ENCODE peak calls at places on chromosome 9, in nine cellular contexts. One of them, this sample, is unnamed.

GRCh38 chr9:133344979-133345378 is 3.0 kb downstream of the MED22 start:
- DNase-seq in CD8-positive, alpha-beta T cell: no peak
- DNase-seq in left lung: peak
- DNase-seq in breast epithelium: no peak
- DNase-seq in body of pancreas: no peak
- DNase-seq in tibial artery: no peak
- DNase-seq in heart right ventricle: no peak
- DNase-seq in PC-9: no peak
- DNase-seq in brain microvascular endothelial cell: no peak
- DNase-seq in this sample: no peak

GRCh38 chr9:127931092-127931881 is 710 bp upstream of the PIP5KL1 start:
- DNase-seq in CD8-positive, alpha-beta T cell: peak
- DNase-seq in left lung: no peak
- DNase-seq in breast epithelium: no peak
- DNase-seq in body of pancreas: no peak
- DNase-seq in tibial artery: no peak
- DNase-seq in heart right ventricle: no peak
- DNase-seq in PC-9: peak
- DNase-seq in brain microvascular endothelial cell: peak
- DNase-seq in this sample: peak

GRCh38 chr9:94911211-94911610 is 184.7 kb downstream of the AOPEP start:
- DNase-seq in CD8-positive, alpha-beta T cell: no peak
- DNase-seq in left lung: no peak
- DNase-seq in breast epithelium: no peak
- DNase-seq in body of pancreas: no peak
- DNase-seq in tibial artery: no peak
- DNase-seq in heart right ventricle: peak
- DNase-seq in PC-9: no peak
- DNase-seq in brain microvascular endothelial cell: no peak
- DNase-seq in this sample: no peak

GRCh38 chr9:105697871-105698270 is 3.5 kb downstream of the TMEM38B start:
- DNase-seq in CD8-positive, alpha-beta T cell: no peak
- DNase-seq in left lung: no peak
- DNase-seq in breast epithelium: no peak
- DNase-seq in body of pancreas: no peak
- DNase-seq in tibial artery: no peak
- DNase-seq in heart right ventricle: no peak
- DNase-seq in PC-9: no peak
- DNase-seq in brain microvascular endothelial cell: peak
- DNase-seq in this sample: peak

GRCh38 chr9:138024831-138025291 is 147.3 kb downstream of the CACNA1B start:
- DNase-seq in CD8-positive, alpha-beta T cell: no peak
- DNase-seq in left lung: peak
- DNase-seq in breast epithelium: peak
- DNase-seq in body of pancreas: no peak
- DNase-seq in tibial artery: peak
- DNase-seq in heart right ventricle: no peak
- DNase-seq in PC-9: no peak
- DNase-seq in brain microvascular endothelial cell: no peak
- DNase-seq in this sample: no peak

GRCh38 chr9:98314381-98315066 is 59.1 kb upstream of the TBC1D2 start:
- DNase-seq in CD8-positive, alpha-beta T cell: no peak
- DNase-seq in left lung: no peak
- DNase-seq in breast epithelium: no peak
- DNase-seq in body of pancreas: no peak
- DNase-seq in tibial artery: no peak
- DNase-seq in heart right ventricle: no peak
- DNase-seq in PC-9: no peak
- DNase-seq in brain microvascular endothelial cell: no peak
- DNase-seq in this sample: peak

GRCh38 chr9:13023498-13023897 is 248.7 kb downstream of the LURAP1L start:
- DNase-seq in CD8-positive, alpha-beta T cell: no peak
- DNase-seq in left lung: no peak
- DNase-seq in breast epithelium: no peak
- DNase-seq in body of pancreas: no peak
- DNase-seq in tibial artery: no peak
- DNase-seq in heart right ventricle: no peak
- DNase-seq in PC-9: no peak
- DNase-seq in brain microvascular endothelial cell: peak
- DNase-seq in this sample: no peak

GRCh38 chr9:92036411-92036746 is 78.8 kb downstream of the SPTLC1 start:
- DNase-seq in CD8-positive, alpha-beta T cell: no peak
- DNase-seq in left lung: no peak
- DNase-seq in breast epithelium: no peak
- DNase-seq in body of pancreas: no peak
- DNase-seq in tibial artery: no peak
- DNase-seq in heart right ventricle: no peak
- DNase-seq in PC-9: no peak
- DNase-seq in brain microvascular endothelial cell: no peak
- DNase-seq in this sample: no peak

GRCh38 chr9:103266064-103266463 is 270.9 kb downstream of the CYLC2 start:
- DNase-seq in CD8-positive, alpha-beta T cell: no peak
- DNase-seq in left lung: no peak
- DNase-seq in breast epithelium: no peak
- DNase-seq in body of pancreas: no peak
- DNase-seq in tibial artery: no peak
- DNase-seq in heart right ventricle: no peak
- DNase-seq in PC-9: no peak
- DNase-seq in brain microvascular endothelial cell: no peak
- DNase-seq in this sample: no peak

GRCh38 chr9:4167728-4168127 is 132.1 kb downstream of the GLIS3 start:
- DNase-seq in CD8-positive, alpha-beta T cell: no peak
- DNase-seq in left lung: no peak
- DNase-seq in breast epithelium: no peak
- DNase-seq in body of pancreas: no peak
- DNase-seq in tibial artery: no peak
- DNase-seq in heart right ventricle: no peak
- DNase-seq in PC-9: no peak
- DNase-seq in brain microvascular endothelial cell: no peak
- DNase-seq in this sample: no peak

GRCh38 chr9:84111726-84112125 is 131.1 kb downstream of the RMI1 start:
- DNase-seq in CD8-positive, alpha-beta T cell: no peak
- DNase-seq in left lung: no peak
- DNase-seq in breast epithelium: no peak
- DNase-seq in body of pancreas: no peak
- DNase-seq in tibial artery: no peak
- DNase-seq in heart right ventricle: no peak
- DNase-seq in PC-9: no peak
- DNase-seq in brain microvascular endothelial cell: no peak
- DNase-seq in this sample: peak

GRCh38 chr9:94097788-94098413 is 13.6 kb downstream of the PTPDC1 start:
- DNase-seq in CD8-positive, alpha-beta T cell: no peak
- DNase-seq in left lung: no peak
- DNase-seq in breast epithelium: no peak
- DNase-seq in body of pancreas: no peak
- DNase-seq in tibial artery: no peak
- DNase-seq in heart right ventricle: no peak
- DNase-seq in PC-9: peak
- DNase-seq in brain microvascular endothelial cell: peak
- DNase-seq in this sample: peak

DNA sequence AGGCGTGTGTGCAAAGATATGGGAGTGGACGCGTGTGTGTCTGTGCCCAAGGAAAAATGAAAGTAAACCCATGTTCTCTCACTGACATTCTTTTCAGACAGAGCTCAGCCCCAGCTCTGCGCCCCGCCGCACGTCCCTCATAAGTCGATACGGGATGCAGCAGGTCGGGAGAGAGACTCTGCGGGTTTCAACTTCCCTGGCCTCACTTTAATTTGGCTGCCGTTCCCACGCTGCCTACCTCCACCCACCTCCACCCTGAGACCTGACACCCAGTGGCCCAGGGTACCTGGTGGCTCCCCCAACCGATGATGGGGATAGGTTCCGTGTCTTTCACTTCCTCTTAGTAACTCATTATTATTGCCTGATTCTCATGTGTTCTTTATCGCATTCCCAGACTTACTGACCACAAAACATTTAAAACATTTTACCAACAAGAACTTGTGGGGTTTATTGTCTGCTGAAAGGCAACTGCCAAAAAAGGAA is 19.4 kb downstream of the LHX2 start:
- DNase-seq in CD8-positive, alpha-beta T cell: no peak
- DNase-seq in left lung: no peak
- DNase-seq in breast epithelium: no peak
- DNase-seq in body of pancreas: no peak
- DNase-seq in tibial artery: no peak
- DNase-seq in heart right ventricle: no peak
- DNase-seq in PC-9: peak
- DNase-seq in brain microvascular endothelial cell: no peak
- DNase-seq in this sample: peak
- H3K4me3 ChIP-seq in CD8-positive, alpha-beta T cell: no peak
- H3K4me3 ChIP-seq in left lung: no peak
- H3K4me3 ChIP-seq in breast epithelium: no peak
- H3K4me3 ChIP-seq in body of pancreas: no peak
- H3K4me3 ChIP-seq in tibial artery: peak
- H3K4me3 ChIP-seq in heart right ventricle: no peak
- H3K4me3 ChIP-seq in PC-9: no peak
- H3K4me3 ChIP-seq in brain microvascular endothelial cell: no peak
- H3K4me3 ChIP-seq in this sample: no peak

GRCh38 chr9:38419216-38419615 is 5.0 kb downstream of the IGFBPL1 start:
- DNase-seq in CD8-positive, alpha-beta T cell: no peak
- DNase-seq in left lung: no peak
- DNase-seq in breast epithelium: no peak
- DNase-seq in body of pancreas: no peak
- DNase-seq in tibial artery: no peak
- DNase-seq in heart right ventricle: no peak
- DNase-seq in PC-9: no peak
- DNase-seq in brain microvascular endothelial cell: no peak
- DNase-seq in this sample: no peak

GRCh38 chr9:38418366-38418765 is 5.9 kb downstream of the IGFBPL1 start:
- DNase-seq in CD8-positive, alpha-beta T cell: no peak
- DNase-seq in left lung: no peak
- DNase-seq in breast epithelium: no peak
- DNase-seq in body of pancreas: no peak
- DNase-seq in tibial artery: no peak
- DNase-seq in heart right ventricle: no peak
- DNase-seq in PC-9: no peak
- DNase-seq in brain microvascular endothelial cell: no peak
- DNase-seq in this sample: no peak

GRCh38 chr9:38415846-38416245 is 8.4 kb downstream of the IGFBPL1 start:
- DNase-seq in CD8-positive, alpha-beta T cell: no peak
- DNase-seq in left lung: no peak
- DNase-seq in breast epithelium: no peak
- DNase-seq in body of pancreas: no peak
- DNase-seq in tibial artery: no peak
- DNase-seq in heart right ventricle: no peak
- DNase-seq in PC-9: no peak
- DNase-seq in brain microvascular endothelial cell: no peak
- DNase-seq in this sample: no peak

GRCh38 chr9:38416461-38416860 is 7.8 kb downstream of the IGFBPL1 start:
- DNase-seq in CD8-positive, alpha-beta T cell: no peak
- DNase-seq in left lung: no peak
- DNase-seq in breast epithelium: no peak
- DNase-seq in body of pancreas: no peak
- DNase-seq in tibial artery: no peak
- DNase-seq in heart right ventricle: no peak
- DNase-seq in PC-9: no peak
- DNase-seq in brain microvascular endothelial cell: no peak
- DNase-seq in this sample: no peak

GRCh38 chr9:38417003-38417965 is 7.0 kb downstream of the IGFBPL1 start:
- DNase-seq in CD8-positive, alpha-beta T cell: no peak
- DNase-seq in left lung: no peak
- DNase-seq in breast epithelium: no peak
- DNase-seq in body of pancreas: no peak
- DNase-seq in tibial artery: no peak
- DNase-seq in heart right ventricle: no peak
- DNase-seq in PC-9: no peak
- DNase-seq in brain microvascular endothelial cell: no peak
- DNase-seq in this sample: no peak
- TF ChIP-seq CTCF in CD8-positive, alpha-beta T cell: no peak
- TF ChIP-seq CTCF in left lung: no peak
- TF ChIP-seq CTCF in breast epithelium: peak
- TF ChIP-seq CTCF in body of pancreas: no peak
- TF ChIP-seq CTCF in tibial artery: peak
- TF ChIP-seq CTCF in heart right ventricle: no peak
- TF ChIP-seq CTCF in PC-9: peak
- TF ChIP-seq CTCF in brain microvascular endothelial cell: peak
- TF ChIP-seq CTCF in this sample: peak

GRCh38 chr9:136997355-136997754 is 987 bp upstream of the CLIC3 start:
- DNase-seq in CD8-positive, alpha-beta T cell: no peak
- DNase-seq in left lung: no peak
- DNase-seq in breast epithelium: no peak
- DNase-seq in body of pancreas: no peak
- DNase-seq in tibial artery: no peak
- DNase-seq in heart right ventricle: no peak
- DNase-seq in PC-9: no peak
- DNase-seq in brain microvascular endothelial cell: no peak
- DNase-seq in this sample: no peak

GRCh38 chr9:136995772-136996308 is 528 bp downstream of the CLIC3 start:
- DNase-seq in CD8-positive, alpha-beta T cell: no peak
- DNase-seq in left lung: peak
- DNase-seq in breast epithelium: no peak
- DNase-seq in body of pancreas: no peak
- DNase-seq in tibial artery: peak
- DNase-seq in heart right ventricle: peak
- DNase-seq in PC-9: peak
- DNase-seq in brain microvascular endothelial cell: no peak
- DNase-seq in this sample: no peak

GRCh38 chr9:136995370-136995769 is 998 bp downstream of the CLIC3 start:
- DNase-seq in CD8-positive, alpha-beta T cell: no peak
- DNase-seq in left lung: no peak
- DNase-seq in breast epithelium: no peak
- DNase-seq in body of pancreas: no peak
- DNase-seq in tibial artery: no peak
- DNase-seq in heart right ventricle: no peak
- DNase-seq in PC-9: no peak
- DNase-seq in brain microvascular endothelial cell: no peak
- DNase-seq in this sample: no peak

GRCh38 chr9:136997830-136998234 is 1.5 kb upstream of the CLIC3 start:
- DNase-seq in CD8-positive, alpha-beta T cell: peak
- DNase-seq in left lung: no peak
- DNase-seq in breast epithelium: no peak
- DNase-seq in body of pancreas: no peak
- DNase-seq in tibial artery: no peak
- DNase-seq in heart right ventricle: no peak
- DNase-seq in PC-9: no peak
- DNase-seq in brain microvascular endothelial cell: peak
- DNase-seq in this sample: no peak

GRCh38 chr9:136996361-136997281 is at the start of gene CLIC3:
- DNase-seq in CD8-positive, alpha-beta T cell: peak
- DNase-seq in left lung: peak
- DNase-seq in breast epithelium: no peak
- DNase-seq in body of pancreas: no peak
- DNase-seq in tibial artery: no peak
- DNase-seq in heart right ventricle: no peak
- DNase-seq in PC-9: peak
- DNase-seq in brain microvascular endothelial cell: no peak
- DNase-seq in this sample: no peak
- H3K4me3 ChIP-seq in CD8-positive, alpha-beta T cell: peak
- H3K4me3 ChIP-seq in left lung: peak
- H3K4me3 ChIP-seq in breast epithelium: peak
- H3K4me3 ChIP-seq in body of pancreas: no peak
- H3K4me3 ChIP-seq in tibial artery: no peak
- H3K4me3 ChIP-seq in heart right ventricle: peak
- H3K4me3 ChIP-seq in PC-9: peak
- H3K4me3 ChIP-seq in brain microvascular endothelial cell: peak
- H3K4me3 ChIP-seq in this sample: no peak

DNA sequence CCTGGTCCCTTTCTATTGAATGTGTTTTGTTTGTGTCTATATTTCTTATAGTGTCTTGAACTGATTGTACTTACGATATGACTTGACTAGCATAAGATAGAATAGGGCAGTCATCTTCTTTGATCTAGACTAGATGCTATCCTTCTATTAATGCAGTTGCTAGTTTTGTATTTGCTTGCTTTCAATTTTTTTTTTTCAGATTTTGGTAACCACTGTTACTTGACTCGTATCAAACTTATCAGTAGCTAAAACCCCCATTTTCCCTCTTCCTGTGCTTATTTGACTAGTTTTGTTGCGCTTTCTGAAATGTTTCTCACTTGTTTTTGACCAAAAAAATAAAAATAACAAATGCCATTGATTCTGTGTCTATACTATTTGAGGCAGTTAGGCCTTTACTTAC is 69.0 kb upstream of the CDKN2B start:
- DNase-seq in CD8-positive, alpha-beta T cell: no peak
- DNase-seq in left lung: no peak
- DNase-seq in breast epithelium: no peak
- DNase-seq in body of pancreas: no peak
- DNase-seq in tibial artery: no peak
- DNase-seq in heart right ventricle: no peak
- DNase-seq in PC-9: no peak
- DNase-seq in brain microvascular endothelial cell: no peak
- DNase-seq in this sample: no peak
- TF ChIP-seq CTCF in CD8-positive, alpha-beta T cell: no peak
- TF ChIP-seq CTCF in left lung: no peak
- TF ChIP-seq CTCF in breast epithelium: no peak
- TF ChIP-seq CTCF in body of pancreas: no peak
- TF ChIP-seq CTCF in tibial artery: no peak
- TF ChIP-seq CTCF in heart right ventricle: no peak
- TF ChIP-seq CTCF in PC-9: no peak
- TF ChIP-seq CTCF in brain microvascular endothelial cell: no peak
- TF ChIP-seq CTCF in this sample: no peak